ENCODE peak calls at places on chromosomes 3 and 15, in nine cellular contexts. Y is CD8-positive, alpha-beta memory T cell; J is keratinocyte; F is fibroblast of lung; I is heart right ventricle; N is HepG2; S is mammary epithelial cell; Q is neuronal stem cell; G is transverse colon. L is an unnamed sample.

GRCh38 chr15:59372352-59373211 is at the start of gene MYO1E:
- DNase-seq in Y (peak; percentile 21), S (peak; percentile 98), Q (peak; percentile 90), I (peak; percentile 94), J (no peak), N (peak; percentile 96), G (peak; percentile 92), F (peak; percentile 98), L (peak; percentile 97)

GRCh38 chr3:18446067-18446793 is 21.1 kb upstream of the SATB1 start:
- DNase-seq in Y (no peak), Q (no peak), F (no peak), N (no peak), J (no peak), G (no peak), I (no peak), S (no peak), L (no peak)

GRCh38 chr3:18419232-18419631 is 5.9 kb downstream of the SATB1 start:
- DNase-seq in Q (no peak), J (no peak), N (no peak), Y (no peak), I (no peak), G (no peak), F (no peak), S (no peak), L (no peak)

GRCh38 chr15:100897201-100897872 is 17.7 kb downstream of the ALDH1A3 start:
- DNase-seq in G (no peak), Y (no peak), S (no peak), Q (no peak), I (no peak), F (no peak), N (no peak), J (no peak), L (peak; percentile 5)

GRCh38 chr3:189710620-189711388 is 79.6 kb downstream of the TP63 start:
- DNase-seq in N (no peak), Y (no peak), F (peak; percentile 91), Q (no peak), S (peak; percentile 96), I (peak; percentile 64), J (peak; percentile 54), G (peak; percentile 17), L (no peak)

GRCh38 chr15:68479406-68479805 is 47.4 kb upstream of the ITGA11 start:
- DNase-seq in J (no peak), N (no peak), Y (no peak), Q (no peak), I (peak; percentile 32), F (peak; percentile 20), G (peak; percentile 24), S (no peak), L (no peak)

GRCh38 chr3:107833722-107834416 is 257.0 kb downstream of the CD47 start:
- DNase-seq in J (no peak), Q (no peak), F (no peak), G (no peak), Y (no peak), N (no peak), I (no peak), S (no peak), L (no peak)

GRCh38 chr3:155782390-155782953 is 23.6 kb downstream of the C3orf33 start:
- DNase-seq in G (no peak), J (no peak), Y (no peak), I (no peak), N (no peak), Q (no peak), S (no peak), F (no peak), L (no peak)

GRCh38 chr3:128473180-128473519 is 6.5 kb upstream of the DNAJB8 start:
- DNase-seq in J (no peak), F (no peak), Y (no peak), N (no peak), G (no peak), I (no peak), Q (no peak), S (no peak), L (no peak)

GRCh38 chr3:118354556-118354955 is 680.1 kb downstream of the IGSF11 start:
- DNase-seq in S (no peak), I (no peak), G (no peak), Q (no peak), J (no peak), N (no peak), F (no peak), Y (no peak), L (no peak)

GRCh38 chr3:98890960-98891910 is 10.3 kb downstream of the DCBLD2 start:
- DNase-seq in G (no peak), S (no peak), J (no peak), Q (no peak), N (no peak), Y (no peak), F (peak; percentile 44), I (no peak), L (no peak)

GRCh38 chr3:136943396-136943795 is 14.4 kb upstream of the IL20RB start:
- DNase-seq in G (no peak), N (no peak), F (no peak), Y (no peak), J (no peak), S (no peak), Q (no peak), I (no peak), L (no peak)

GRCh38 chr3:138245026-138245425 is 57.9 kb downstream of the ARMC8 start:
- DNase-seq in S (no peak), F (no peak), G (no peak), J (no peak), N (no peak), Y (no peak), I (no peak), Q (no peak), L (no peak)

DNA sequence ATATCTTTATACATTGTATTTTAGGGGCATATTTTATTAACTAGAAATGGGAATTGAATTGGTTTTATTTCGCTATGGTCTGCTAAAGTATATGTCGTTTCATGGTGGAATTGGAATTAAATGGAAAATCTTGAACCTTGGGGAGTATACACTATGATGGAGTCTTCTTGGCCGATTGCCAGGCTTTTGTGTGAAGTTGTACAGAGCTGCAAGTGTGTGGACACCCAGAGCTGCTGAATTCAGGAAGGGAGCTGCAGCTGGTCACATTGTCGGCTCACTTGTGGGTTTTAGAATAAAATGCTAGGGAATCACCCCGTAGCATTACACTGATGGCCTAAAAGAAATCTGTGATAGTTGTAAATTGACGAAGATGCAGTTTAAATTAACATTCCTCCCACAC is 35.1 kb downstream of the USP3 start:
- DNase-seq in F (no peak), J (no peak), S (no peak), Y (no peak), I (peak; percentile 49), N (no peak), G (peak; percentile 58), Q (no peak), L (no peak)
- H3K4me3 ChIP-seq in F (no peak overlapping the region), J (no peak overlapping the region), S (no peak overlapping the region), Y (no peak overlapping the region), I (no peak overlapping the region), N (no peak overlapping the region), G (no peak overlapping the region), Q (no peak overlapping the region), L (no peak overlapping the region)

GRCh38 chr3:12929801-12930200 is 88.4 kb upstream of the RPL32 start:
- DNase-seq in J (no peak), Q (no peak), I (no peak), S (no peak), F (no peak), G (no peak), N (no peak), Y (no peak), L (no peak)
- H3K4me1 ChIP-seq in J (no peaks in the 10 kb centered on the region), Q (no peaks in the 10 kb centered on the region), I (peaks cover 76% of the 10 kb centered on the region), S (no peaks in the 10 kb centered on the region), F (peaks cover 2% of the 10 kb centered on the region), G (peaks cover 7% of the 10 kb centered on the region), N (no peaks in the 10 kb centered on the region), Y (peaks cover 4% of the 10 kb centered on the region), L (no peaks in the 10 kb centered on the region)

GRCh38 chr15:57591822-57592367 is at the start of gene MYZAP:
- DNase-seq in N (no peak), Y (peak; percentile 8), F (no peak), Q (peak; percentile 36), S (no peak), I (peak; percentile 61), G (peak; percentile 82), J (no peak), L (no peak)

GRCh38 chr15:57592836-57593420 is 1.2 kb downstream of the MYZAP start:
- DNase-seq in Q (no peak), F (no peak), Y (no peak), S (no peak), J (no peak), I (no peak), G (no peak), N (no peak), L (no peak)

GRCh38 chr15:57594479-57594878 is 2.8 kb downstream of the MYZAP start:
- DNase-seq in F (no peak), Y (no peak), I (no peak), G (no peak), Q (no peak), S (no peak), J (no peak), N (no peak), L (no peak)

GRCh38 chr15:57591237-57591821 is 375 bp upstream of the MYZAP start:
- DNase-seq in N (no peak), J (no peak), I (no peak), F (no peak), G (no peak), S (no peak), Q (no peak), Y (no peak), L (peak; percentile 83)

DNA sequence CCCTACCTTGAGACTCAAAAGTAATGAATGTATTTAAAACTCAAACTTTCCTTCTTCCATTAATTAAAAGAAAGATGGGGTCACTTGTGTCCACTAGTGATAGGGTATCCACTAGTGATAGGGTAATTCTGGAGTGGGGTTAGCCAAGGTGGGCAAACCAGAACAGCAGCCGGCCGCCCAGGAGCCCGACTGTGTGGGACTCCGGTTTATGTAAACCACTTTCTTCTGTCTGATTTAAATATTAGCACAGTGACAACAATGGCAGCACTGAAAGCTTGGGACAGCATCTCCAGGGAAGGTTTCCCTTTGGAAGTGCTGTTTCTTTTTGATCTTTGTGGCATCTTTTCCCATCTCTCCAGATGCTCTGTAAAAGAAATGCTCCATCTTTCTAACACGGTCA is 722 bp downstream of the MYZAP start:
- DNase-seq in S (no peak), G (no peak), J (no peak), Q (no peak), I (no peak), N (no peak), Y (no peak), F (no peak), L (no peak)
- H3K4me3 ChIP-seq in S (peak overlapping the region; percentile 59), G (peak overlapping the region; percentile 70), J (no peak overlapping the region), Q (no peak overlapping the region), I (peak overlapping the region; percentile 70), N (no peak overlapping the region), Y (no peak overlapping the region), F (no peak overlapping the region), L (no peak overlapping the region)

GRCh38 chr3:187919535-187919934 is 174.3 kb upstream of the BCL6 start:
- DNase-seq in Y (no peak), J (no peak), S (no peak), I (no peak), G (no peak), Q (no peak), N (no peak), F (no peak), L (no peak)
- H3K4me1 ChIP-seq in Y (peaks cover 23% of the 10 kb centered on the region), J (peaks cover 34% of the 10 kb centered on the region), S (peaks cover 11% of the 10 kb centered on the region), I (peaks cover 8% of the 10 kb centered on the region), G (no peaks in the 10 kb centered on the region), Q (no peaks in the 10 kb centered on the region), N (peaks cover 64% of the 10 kb centered on the region), F (peaks cover 6% of the 10 kb centered on the region), L (peaks cover 2% of the 10 kb centered on the region)

DNA sequence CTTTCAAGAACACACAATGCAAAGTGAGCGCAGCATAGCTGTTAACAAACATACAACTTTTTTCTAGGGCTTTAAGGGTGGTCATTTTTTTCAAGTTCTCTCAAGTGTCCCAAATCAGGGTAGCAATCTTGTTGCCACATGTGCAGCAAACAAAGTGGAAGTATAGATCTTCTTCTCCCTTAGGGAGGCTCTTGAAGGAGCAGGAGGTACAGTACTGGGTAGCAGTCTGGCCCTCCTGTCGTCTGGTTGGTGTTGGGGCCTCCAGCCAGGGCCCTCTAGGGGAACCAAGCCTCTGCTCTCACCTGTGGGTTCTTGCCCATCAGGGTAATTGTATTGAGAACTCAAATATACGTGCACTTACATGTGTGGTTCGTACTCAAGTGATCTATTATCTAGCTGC is 25.8 kb downstream of the MKRN2 start:
- DNase-seq in Q (no peak), S (no peak), F (no peak), I (no peak), Y (no peak), N (no peak), G (no peak), J (no peak), L (no peak)
- H3K4me3 ChIP-seq in Q (no peak overlapping the region), S (no peak overlapping the region), F (no peak overlapping the region), I (no peak overlapping the region), Y (no peak overlapping the region), N (no peak overlapping the region), G (no peak overlapping the region), J (no peak overlapping the region), L (no peak overlapping the region)